ENCODE peak calls at places on chromosomes 4 and X, in ten cellular contexts. C is neural crest cell, D is AG09319, Y is H9, T is HFFc6, F is HL-60, M is IMR-90, V is spleen, G is right lobe of liver, E is AG04450. A is an unnamed sample.
A peak's percentile ranks its signal among the peaks of the same experiment; 100 is the strongest.

GRCh38 chrX:41045960-41046567 is 39.2 kb upstream of the USP9X start:
- DNase-seq in T (no peak), M (peak; percentile 17), G (peak; percentile 50), E (no peak), F (no peak), D (peak; percentile 22), V (no peak), Y (peak; percentile 43), C (no peak), A (no peak)

GRCh38 chr4:3433138-3433869 is 8.5 kb upstream of the HGFAC start:
- DNase-seq in G (no peak), C (no peak), V (no peak), M (no peak), T (no peak), E (no peak), D (no peak), F (no peak), Y (no peak), A (no peak)

GRCh38 chr4:75916091-75916661 is 13.9 kb upstream of the PPEF2 start:
- DNase-seq in V (no peak), F (peak; percentile 19), G (peak; percentile 58), T (peak; percentile 46), Y (peak; percentile 34), E (peak; percentile 57), D (peak; percentile 31), M (peak; percentile 89), C (peak; percentile 40), A (no peak)

GRCh38 chr4:67082746-67083145 is 462.6 kb downstream of the CENPC start:
- DNase-seq in M (no peak), D (no peak), G (no peak), E (no peak), C (no peak), Y (no peak), F (no peak), T (no peak), V (no peak), A (no peak)

GRCh38 chrX:128517691-128518090 is 465.5 kb upstream of the ACTRT1 start:
- DNase-seq in D (no peak), C (no peak), E (no peak), Y (no peak), T (no peak), G (no peak), F (no peak), V (no peak), M (no peak), A (no peak)

GRCh38 chr4:128803783-128804182 is 5.7 kb upstream of the JADE1 start:
- DNase-seq in D (no peak), V (no peak), Y (no peak), E (no peak), M (no peak), C (no peak), F (no peak), G (no peak), T (no peak), A (no peak)

GRCh38 chrX:139200793-139201192 is 329.7 kb upstream of the F9 start:
- DNase-seq in Y (no peak), V (no peak), D (peak; percentile 37), E (no peak), F (no peak), M (peak; percentile 1), T (no peak), C (no peak), G (no peak), A (no peak)

GRCh38 chr4:113179996-113180395 is 130.5 kb downstream of the ANK2 start:
- DNase-seq in Y (no peak), G (no peak), D (no peak), T (peak; percentile 28), M (peak; percentile 4), V (no peak), F (no peak), C (no peak), E (no peak), A (no peak)

GRCh38 chr4:9859774-9860173 is 78.3 kb downstream of the DRD5 start:
- DNase-seq in C (no peak), F (no peak), E (no peak), T (no peak), G (no peak), V (no peak), D (no peak), Y (no peak), M (no peak), A (no peak)
- TF ChIP-seq CTCF in C (no peak), F (no peak), E (no peak), T (no peak), G (no peak), V (no peak), D (no peak), Y (no peak), M (no peak), A (no peak)

GRCh38 chr4:140315032-140315826 is 58.2 kb upstream of the SCOC start:
- DNase-seq in D (no peak), V (no peak), C (no peak), F (no peak), G (no peak), E (no peak), Y (no peak), M (peak; percentile 20), T (no peak), A (no peak)

GRCh38 chr4:140312101-140312500 is 61.3 kb upstream of the SCOC start:
- DNase-seq in F (no peak), M (no peak), E (no peak), D (no peak), G (no peak), Y (no peak), C (no peak), T (no peak), V (no peak), A (no peak)

GRCh38 chr4:140305053-140305452 is 68.4 kb upstream of the SCOC start:
- DNase-seq in V (no peak), E (no peak), D (no peak), Y (no peak), C (no peak), G (no peak), M (no peak), T (no peak), F (no peak), A (no peak)

GRCh38 chr4:140308366-140309123 is 64.9 kb upstream of the SCOC start:
- DNase-seq in M (peak; percentile 98), D (no peak), G (peak; percentile 50), V (no peak), Y (no peak), C (no peak), T (peak; percentile 28), E (peak; percentile 94), F (no peak), A (no peak)

DNA sequence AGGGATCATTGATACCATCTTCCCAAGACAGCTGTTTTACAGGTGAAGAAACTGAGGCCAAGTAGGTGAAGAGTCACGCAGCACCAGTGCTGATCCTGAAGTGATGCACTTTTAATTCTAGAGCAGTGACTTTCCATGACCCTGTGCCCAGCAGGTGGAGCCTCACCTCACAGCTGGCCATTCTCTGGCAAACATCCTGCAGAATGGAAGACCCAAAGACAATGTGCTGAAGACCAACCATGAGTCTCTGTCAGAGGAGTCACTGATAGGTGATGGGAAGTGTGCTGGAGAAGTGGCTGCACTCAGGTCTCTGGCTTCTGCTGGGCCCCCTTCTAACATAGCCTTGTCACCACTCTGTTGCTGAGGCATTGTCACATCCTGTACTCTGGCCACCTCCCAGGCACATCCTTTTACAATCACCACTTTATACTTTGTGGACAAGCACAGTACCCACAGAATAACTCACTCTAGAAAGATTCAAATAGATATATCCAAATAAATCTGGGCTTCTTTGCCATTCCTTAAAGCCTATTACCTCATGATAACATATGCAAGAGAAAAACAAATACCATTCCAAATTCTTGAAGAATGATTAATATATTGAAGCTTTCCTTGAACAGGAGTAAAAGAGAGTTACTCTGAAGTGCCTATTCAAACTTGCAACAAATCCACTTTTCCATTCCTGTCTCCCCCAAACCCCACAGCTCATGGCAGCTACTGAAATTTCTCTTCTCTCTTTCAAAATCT is 64.1 kb upstream of the SCOC start:
- DNase-seq in F (no peak), C (no peak), D (no peak), G (no peak), Y (peak; percentile 47), E (no peak), V (no peak), M (peak; percentile 72), T (peak; percentile 44), A (no peak)
- TF ChIP-seq CTCF in F (no peak), C (no peak), D (no peak), G (no peak), Y (peak; percentile 51), E (peak; percentile 10), V (no peak), M (no peak), T (peak; percentile 38), A (no peak)

GRCh38 chr4:185305979-185306442 is 89.7 kb downstream of the LRP2BP start:
- DNase-seq in F (no peak), M (peak; percentile 97), D (peak; percentile 63), T (peak; percentile 99), G (no peak), V (no peak), Y (peak; percentile 75), C (no peak), E (peak; percentile 76), A (no peak)

GRCh38 chr4:185309770-185310169 is 86.0 kb downstream of the LRP2BP start:
- DNase-seq in F (no peak), D (no peak), T (no peak), C (no peak), M (no peak), E (no peak), G (no peak), V (no peak), Y (no peak), A (no peak)

GRCh38 chr4:185304541-185304940 is 91.2 kb downstream of the LRP2BP start:
- DNase-seq in F (no peak), C (no peak), M (peak; percentile 25), T (no peak), E (no peak), V (no peak), D (no peak), Y (no peak), G (no peak), A (no peak)

GRCh38 chr4:185307136-185307950 is 88.4 kb downstream of the LRP2BP start:
- DNase-seq in F (no peak), M (peak; percentile 31), G (no peak), C (no peak), T (no peak), Y (peak; percentile 69), V (no peak), E (no peak), D (no peak), A (no peak)

GRCh38 chr4:185304944-185305690 is 90.6 kb downstream of the LRP2BP start:
- DNase-seq in E (no peak), F (no peak), V (no peak), T (peak; percentile 42), C (no peak), M (peak; percentile 25), D (no peak), Y (peak; percentile 69), G (no peak), A (no peak)
- TF ChIP-seq CTCF in E (peak; percentile 48), F (peak; percentile 20), V (peak; percentile 18), T (peak; percentile 66), C (peak; percentile 47), M (peak; percentile 46), D (peak; percentile 36), Y (peak; percentile 73), G (peak; percentile 8), A (no peak)

DNA sequence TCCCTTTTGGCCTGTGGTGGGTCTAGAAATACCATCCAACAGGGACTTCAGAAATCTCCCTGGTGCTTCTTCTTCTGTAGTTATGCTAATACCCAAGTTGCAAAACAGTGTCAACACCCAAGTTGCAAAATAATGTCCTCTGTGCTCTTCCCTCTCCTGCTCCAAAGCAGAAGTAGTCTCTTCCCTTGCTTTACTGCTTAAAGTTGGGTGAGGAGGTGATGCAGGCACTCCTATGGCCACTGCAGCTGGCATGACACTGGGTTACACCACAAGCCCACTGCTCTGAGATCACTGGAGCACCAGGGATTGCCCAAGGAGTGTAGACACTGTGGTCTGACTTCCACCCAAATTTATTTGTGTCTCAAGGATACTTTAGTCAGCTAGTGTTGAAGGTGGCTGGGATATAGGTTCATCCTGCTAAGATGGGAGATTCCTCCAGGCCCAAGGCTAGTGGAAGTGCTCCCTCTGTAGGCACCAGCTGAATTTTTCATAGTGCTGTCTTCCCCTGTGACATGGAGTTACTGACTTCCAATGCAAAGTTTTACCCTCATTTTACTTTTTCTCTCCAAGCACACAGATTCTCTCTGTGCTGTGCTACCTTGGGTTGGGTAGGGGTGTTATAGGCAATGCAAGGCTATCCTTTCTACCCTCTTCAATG is 196.2 kb upstream of the TENT5D start:
- DNase-seq in Y (no peak), F (peak; percentile 94), T (no peak), E (no peak), G (no peak), V (no peak), D (no peak), C (no peak), M (no peak), A (peak; percentile 47)
- TF ChIP-seq CTCF in Y (peak; percentile 54), F (peak; percentile 3), T (no peak), E (no peak), G (no peak), V (no peak), D (no peak), C (no peak), M (no peak), A (no peak)